ENCODE peak calls at places on chromosomes 1 and 21, in nine cellular contexts. U is adrenal gland, W is pancreas, M is psoas muscle, G is small intestine, S is kidney, X is K562, H is trophoblast cell, D is A549. T is an unnamed sample. For H3K4me1, the result is how much of the 10 kb centered on the place peaks cover.

GRCh38 chr1:39575191-39576015 is 1.2 kb downstream of the PABPC4 start:
- DNase-seq in U (peak), W (peak), M (peak), G (peak), S (peak), X (peak), H (peak), D (no peak), T (peak)

GRCh38 chr21:31410763-31411278 is 66.8 kb upstream of the TIAM1 start:
- DNase-seq in U (no peak), W (no peak), M (no peak), G (no peak), S (no peak), X (no peak), H (no peak), D (no peak), T (no peak)

GRCh38 chr1:29653886-29654450 is 417.6 kb downstream of the PTPRU start:
- DNase-seq in U (no peak), W (no peak), M (no peak), G (no peak), S (no peak), X (no peak), H (no peak), D (no peak), T (no peak)

GRCh38 chr1:209012443-209013196 is 570.9 kb upstream of the CAMK1G start:
- DNase-seq in U (no peak), W (no peak), M (no peak), G (peak), S (no peak), X (no peak), H (no peak), D (no peak), T (no peak)

GRCh38 chr1:3777647-3778589 is 5.4 kb downstream of the SMIM1 start:
- DNase-seq in U (no peak), W (no peak), M (no peak), G (no peak), S (peak), X (no peak), H (no peak), D (no peak), T (no peak)

GRCh38 chr1:204348722-204349121 is 11.0 kb downstream of the PLEKHA6 start:
- DNase-seq in U (peak), W (no peak), M (peak), G (peak), S (peak), X (peak), H (no peak), D (no peak), T (no peak)

GRCh38 chr1:178540646-178541045 is 27.7 kb downstream of the TEX35 start:
- DNase-seq in U (no peak), W (no peak), M (no peak), G (peak), S (no peak), X (no peak), H (peak), D (no peak), T (no peak)

GRCh38 chr1:184150776-184151531 is 99.4 kb downstream of the TSEN15 start:
- DNase-seq in U (no peak), W (no peak), M (peak), G (no peak), S (no peak), X (no peak), H (no peak), D (no peak), T (no peak)

GRCh38 chr1:85584923-85585322 is 4.4 kb downstream of the CCN1 start:
- DNase-seq in U (no peak), W (no peak), M (no peak), G (no peak), S (no peak), X (no peak), H (peak), D (no peak), T (no peak)

GRCh38 chr21:37984416-37984815 is 68.2 kb upstream of the KCNJ6 start:
- DNase-seq in U (no peak), W (no peak), M (no peak), G (no peak), S (no peak), X (no peak), H (no peak), D (no peak), T (no peak)

GRCh38 chr1:241156231-241156965 is 200.6 kb downstream of the RGS7 start:
- DNase-seq in U (peak), W (peak), M (no peak), G (peak), S (no peak), X (no peak), H (no peak), D (no peak), T (no peak)

GRCh38 chr1:236916131-236916800 is 88.0 kb downstream of the MT1HL1 start:
- DNase-seq in U (no peak), W (no peak), M (no peak), G (no peak), S (no peak), X (no peak), H (no peak), D (no peak), T (no peak)

GRCh38 chr1:3550511-3551289 is 60.6 kb downstream of the MEGF6 start:
- DNase-seq in U (no peak), W (no peak), M (no peak), G (no peak), S (no peak), X (no peak), H (no peak), D (no peak), T (no peak)

GRCh38 chr1:24093762-24094161 is 18.2 kb downstream of the MYOM3 start:
- DNase-seq in U (no peak), W (no peak), M (no peak), G (no peak), S (peak), X (no peak), H (no peak), D (no peak), T (no peak)

GRCh38 chr1:244171241-244171985 is 120.3 kb downstream of the ZBTB18 start:
- DNase-seq in U (no peak), W (peak), M (no peak), G (no peak), S (no peak), X (no peak), H (no peak), D (no peak), T (no peak)

GRCh38 chr21:43034826-43035225 is 40.8 kb downstream of the CBS start:
- DNase-seq in U (no peak), W (no peak), M (no peak), G (no peak), S (no peak), X (no peak), H (no peak), D (no peak), T (no peak)

GRCh38 chr1:5985250-5985649 is 7.0 kb downstream of the NPHP4 start:
- DNase-seq in U (no peak), W (no peak), M (no peak), G (no peak), S (peak), X (no peak), H (no peak), D (no peak), T (no peak)

GRCh38 chr1:41371630-41372599 is 10.7 kb downstream of the FOXO6 start:
- DNase-seq in U (no peak), W (no peak), M (peak), G (peak), S (no peak), X (peak), H (peak), D (no peak), T (no peak)

GRCh38 chr1:168751195-168751650 is 22.2 kb upstream of the DPT start:
- DNase-seq in U (no peak), W (no peak), M (no peak), G (no peak), S (no peak), X (no peak), H (no peak), D (no peak), T (no peak)

GRCh38 chr1:199857103-199857502 is 170.4 kb upstream of the NR5A2 start:
- DNase-seq in U (no peak), W (no peak), M (no peak), G (no peak), S (no peak), X (no peak), H (peak), D (no peak), T (no peak)

GRCh38 chr1:49229555-49229954 is 452.9 kb upstream of the BEND5 start:
- DNase-seq in U (no peak), W (peak), M (no peak), G (peak), S (peak), X (no peak), H (peak), D (no peak), T (no peak)

GRCh38 chr21:32779983-32780382 is 8.4 kb upstream of the PAXBP1 start:
- DNase-seq in U (no peak), W (no peak), M (no peak), G (no peak), S (no peak), X (no peak), H (no peak), D (no peak), T (no peak)

GRCh38 chr1:86757272-86757984 is 53.1 kb downstream of the SH3GLB1 start:
- DNase-seq in U (no peak), W (no peak), M (no peak), G (no peak), S (no peak), X (no peak), H (no peak), D (no peak), T (no peak)

GRCh38 chr1:206933333-206933945 is 11.7 kb upstream of the FCMR start:
- DNase-seq in U (no peak), W (peak), M (no peak), G (peak), S (no peak), X (peak), H (peak), D (peak), T (peak)

GRCh38 chr1:181080543-181080942 is 8.0 kb upstream of the IER5 start:
- DNase-seq in U (no peak), W (no peak), M (no peak), G (no peak), S (no peak), X (no peak), H (no peak), D (no peak), T (no peak)

GRCh38 chr1:26317612-26318337 is at the start of gene CD52:
- DNase-seq in U (no peak), W (no peak), M (no peak), G (peak), S (no peak), X (peak), H (no peak), D (no peak), T (peak)

GRCh38 chr1:165857046-165857801 is 29.8 kb downstream of the UCK2 start:
- DNase-seq in U (no peak), W (no peak), M (peak), G (peak), S (no peak), X (no peak), H (peak), D (peak), T (no peak)

GRCh38 chr21:28308516-28308915 is 684.2 kb downstream of the LTN1 start:
- DNase-seq in U (no peak), W (no peak), M (no peak), G (peak), S (no peak), X (no peak), H (no peak), D (no peak), T (no peak)

GRCh38 chr1:21289700-21290545 is at the start of gene ECE1:
- DNase-seq in U (peak), W (no peak), M (peak), G (peak), S (peak), X (peak), H (peak), D (peak), T (peak)

GRCh38 chr1:217089239-217090014 is 366.2 kb upstream of the ESRRG start:
- DNase-seq in U (peak), W (peak), M (peak), G (peak), S (peak), X (no peak), H (no peak), D (peak), T (no peak)

GRCh38 chr1:231315887-231316286 is 21.8 kb downstream of the EXOC8 start:
- DNase-seq in U (peak), W (peak), M (peak), G (peak), S (no peak), X (peak), H (peak), D (peak), T (no peak)

GRCh38 chr1:198268784-198269183 is 112.0 kb downstream of the NEK7 start:
- DNase-seq in U (no peak), W (no peak), M (no peak), G (no peak), S (no peak), X (no peak), H (no peak), D (no peak), T (no peak)

GRCh38 chr21:8988696-8989095 is 1532.7 kb upstream of the TPTE start:
- DNase-seq in U (no peak), W (no peak), M (no peak), G (no peak), S (no peak), X (no peak), H (no peak), D (no peak), T (no peak)

GRCh38 chr1:3429320-3429719 is 25.1 kb upstream of the ARHGEF16 start:
- DNase-seq in U (no peak), W (no peak), M (no peak), G (no peak), S (peak), X (no peak), H (no peak), D (no peak), T (no peak)

GRCh38 chr1:55519937-55520683 is 304.9 kb upstream of the USP24 start:
- DNase-seq in U (no peak), W (no peak), M (no peak), G (no peak), S (no peak), X (no peak), H (no peak), D (no peak), T (no peak)

GRCh38 chr1:242847390-242847993 is 323.0 kb upstream of the PLD5 start:
- DNase-seq in U (no peak), W (no peak), M (no peak), G (no peak), S (no peak), X (no peak), H (no peak), D (no peak), T (no peak)

GRCh38 chr1:187001198-187001904 is 172.6 kb downstream of the PLA2G4A start:
- DNase-seq in U (no peak), W (no peak), M (no peak), G (no peak), S (no peak), X (no peak), H (peak), D (no peak), T (no peak)

DNA sequence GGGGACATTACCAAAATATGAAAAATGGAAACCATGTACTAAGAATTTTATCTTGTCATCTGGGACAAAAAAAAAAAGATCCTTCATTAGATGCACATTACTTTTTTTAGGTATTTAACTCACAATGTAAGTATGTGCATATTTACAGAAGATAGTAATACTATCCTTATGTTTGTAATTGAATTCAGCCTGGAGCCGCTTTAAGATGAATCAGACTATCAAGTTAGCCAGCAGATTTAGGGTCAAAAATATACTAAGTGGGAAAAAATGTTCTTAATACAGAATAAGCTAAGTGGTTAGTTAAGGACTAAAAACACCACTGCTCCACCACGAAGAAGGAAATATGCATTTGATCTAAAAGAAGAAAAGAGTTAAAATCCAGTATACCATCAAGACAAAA is 49.1 kb downstream of the DSCAM start:
- DNase-seq in U (no peak), W (no peak), M (no peak), G (no peak), S (no peak), X (no peak), H (no peak), D (no peak), T (no peak)
- H3K4me1 ChIP-seq in U (under half), W (under half), M (under half), G (under half), S (under half), X (under half), H (under half), D (under half), T (under half)

GRCh38 chr1:62235576-62235975 is 40.9 kb downstream of the L1TD1 start:
- DNase-seq in U (no peak), W (no peak), M (no peak), G (no peak), S (no peak), X (no peak), H (no peak), D (no peak), T (no peak)
- H3K4me1 ChIP-seq in U (under half), W (under half), M (under half), G (under half), S (under half), X (under half), H (under half), D (under half), T (under half)

DNA sequence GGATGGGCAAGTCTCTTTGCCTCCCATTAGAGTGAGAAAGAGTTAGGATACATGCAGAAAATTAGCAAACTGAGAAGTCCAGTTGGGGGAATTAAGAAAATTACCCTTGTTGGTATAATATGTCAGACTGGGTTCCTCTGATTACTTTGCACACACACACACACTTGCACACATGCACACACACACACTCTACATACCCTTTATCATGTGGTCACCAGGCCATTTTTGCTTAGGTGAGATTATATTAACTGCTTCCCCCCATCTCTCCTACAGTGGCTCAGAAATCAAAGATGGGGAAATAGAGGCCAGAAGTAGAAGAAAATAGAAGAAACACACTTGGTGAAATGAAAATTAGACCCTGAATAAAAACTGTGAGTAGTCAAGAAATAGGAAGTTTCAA is 917 bp upstream of the LIX1L start:
- DNase-seq in U (no peak), W (no peak), M (no peak), G (no peak), S (no peak), X (no peak), H (no peak), D (no peak), T (no peak)
- H3K4me1 ChIP-seq in U (half or more), W (under half), M (half or more), G (under half), S (under half), X (under half), H (under half), D (half or more), T (half or more)

DNA sequence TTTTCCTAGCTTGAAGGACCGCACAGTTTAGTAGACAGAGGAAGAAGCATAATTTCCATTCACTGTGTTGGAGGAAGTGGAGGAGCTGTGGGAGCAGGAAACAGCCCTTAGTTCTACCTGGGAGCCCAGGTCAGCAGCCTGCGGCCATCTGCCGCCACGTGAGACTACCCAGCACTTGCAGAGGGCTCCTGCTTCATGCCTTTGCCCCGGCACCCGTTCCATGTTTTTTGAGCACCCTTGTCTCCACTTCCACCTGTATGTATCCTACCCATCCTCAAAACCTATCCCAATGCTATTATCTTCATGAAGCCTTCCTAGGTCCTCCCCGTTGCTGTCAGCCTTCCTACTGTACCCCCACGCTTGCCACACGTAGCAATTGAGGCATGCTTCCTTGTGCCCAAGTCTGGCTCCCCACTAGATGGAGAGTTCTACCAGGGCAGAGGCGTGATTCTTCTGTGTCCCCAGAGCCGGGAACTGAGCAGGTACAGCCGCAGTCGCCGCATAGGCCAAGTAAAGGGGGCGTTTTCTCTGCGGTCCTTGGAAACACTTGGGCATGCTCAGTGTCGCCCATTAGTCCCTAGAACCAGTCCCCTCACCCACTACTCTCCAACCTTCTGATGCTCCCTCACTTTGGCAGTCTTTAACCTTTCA is 1.9 kb downstream of the SLC6A9 start:
- DNase-seq in U (peak), W (no peak), M (no peak), G (no peak), S (no peak), X (peak), H (no peak), D (peak), T (no peak)
- H3K4me1 ChIP-seq in U (under half), W (under half), M (under half), G (under half), S (under half), X (half or more), H (under half), D (half or more), T (under half)

GRCh38 chr1:110340207-110340468 is 961 bp downstream of the RBM15 start:
- DNase-seq in U (peak), W (peak), M (no peak), G (no peak), S (no peak), X (no peak), H (no peak), D (peak), T (no peak)
- H3K4me1 ChIP-seq in U (half or more), W (under half), M (half or more), G (under half), S (under half), X (under half), H (under half), D (half or more), T (half or more)

T was measured in CD8-positive, alpha-beta memory T cell.